ENCODE peak calls at places on chromosome 20, in four cellular contexts. T is B cell, I is AG09319, J is A549. S is an unnamed sample.

GRCh38 chr20:58366866-58367265 is 22.2 kb upstream of the VAPB start:
- DNase-seq in J (no peak), I (no peak), T (no peak), S (no peak)

GRCh38 chr20:8094415-8094818 is 37.6 kb upstream of the PLCB1 start:
- DNase-seq in I (no peak), T (no peak), J (no peak), S (no peak)

GRCh38 chr20:29740601-29740950 is 1516.9 kb upstream of the DEFB115 start:
- DNase-seq in I (no peak), J (no peak), T (no peak), S (no peak)

GRCh38 chr20:10537850-10538480 is 102.9 kb downstream of the SLX4IP start:
- DNase-seq in J (no peak), I (no peak), T (no peak), S (no peak)

GRCh38 chr20:53672484-53673129 is 79.0 kb upstream of the ZNF217 start:
- DNase-seq in T (no peak), I (no peak), J (no peak), S (no peak)

GRCh38 chr20:35663813-35664543 is 722 bp downstream of the CPNE1 start:
- DNase-seq in T (peak), J (peak), I (no peak), S (peak)

GRCh38 chr20:36951198-36951976 is at the start of gene SAMHD1:
- DNase-seq in I (peak), J (peak), T (peak), S (peak)

GRCh38 chr20:17875106-17875980 is 93.3 kb downstream of the SNX5 start:
- DNase-seq in T (no peak), J (no peak), I (peak), S (no peak)

GRCh38 chr20:14667241-14667640 is 329.8 kb upstream of the FLRT3 start:
- DNase-seq in J (no peak), T (no peak), I (no peak), S (no peak)

GRCh38 chr20:5844063-5844681 is 94.0 kb downstream of the SHLD1 start:
- DNase-seq in T (no peak), I (no peak), J (peak), S (no peak)

GRCh38 chr20:4036351-4036750 is 21.0 kb upstream of the RNF24 start:
- DNase-seq in I (no peak), T (no peak), J (no peak), S (no peak)

GRCh38 chr20:32354592-32355416 is 3.3 kb upstream of the ASXL1 start:
- DNase-seq in T (no peak), I (no peak), J (peak), S (no peak)

GRCh38 chr20:25584905-25585704 is at the start of gene NINL:
- DNase-seq in I (no peak), J (peak), T (peak), S (peak)

GRCh38 chr20:10565922-10566897 is 107.6 kb downstream of the JAG1 start:
- DNase-seq in J (no peak), I (no peak), T (no peak), S (no peak)

GRCh38 chr20:53751394-53752368 is 158.0 kb upstream of the ZNF217 start:
- DNase-seq in I (no peak), T (peak), J (no peak), S (no peak)

GRCh38 chr20:36644713-36645109 is 1.3 kb downstream of the SLA2 start:
- DNase-seq in T (no peak), I (no peak), J (no peak), S (no peak)

GRCh38 chr20:37737806-37738442 is 44.1 kb downstream of the CTNNBL1 start:
- DNase-seq in I (no peak), J (no peak), T (peak), S (no peak)

GRCh38 chr20:2652724-2653510 is 485 bp downstream of the NOP56 start:
- DNase-seq in J (no peak), I (no peak), T (no peak), S (peak)

GRCh38 chr20:20781029-20781428 is 68.6 kb upstream of the RALGAPA2 start:
- DNase-seq in I (no peak), J (no peak), T (no peak), S (no peak)

GRCh38 chr20:32488066-32488838 is 96.9 kb downstream of the NOL4L start:
- DNase-seq in J (no peak), I (no peak), T (no peak), S (no peak)

GRCh38 chr20:58670659-58671058 is 19.6 kb downstream of the STX16 start:
- DNase-seq in I (no peak), J (no peak), T (no peak), S (no peak)

GRCh38 chr20:42907730-42908129 is 282.0 kb downstream of the PTPRT start:
- DNase-seq in J (no peak), I (no peak), T (no peak), S (no peak)

GRCh38 chr20:17680836-17681740 is 954 bp downstream of the RRBP1 start:
- DNase-seq in J (peak), T (peak), I (peak), S (peak)

GRCh38 chr20:50850721-50851286 is 55.9 kb downstream of the BCAS4 start:
- DNase-seq in I (no peak), T (no peak), J (no peak), S (no peak)
- TF ChIP-seq CTCF in I (no peak), T (no peak), J (no peak), S (no peak)

DNA sequence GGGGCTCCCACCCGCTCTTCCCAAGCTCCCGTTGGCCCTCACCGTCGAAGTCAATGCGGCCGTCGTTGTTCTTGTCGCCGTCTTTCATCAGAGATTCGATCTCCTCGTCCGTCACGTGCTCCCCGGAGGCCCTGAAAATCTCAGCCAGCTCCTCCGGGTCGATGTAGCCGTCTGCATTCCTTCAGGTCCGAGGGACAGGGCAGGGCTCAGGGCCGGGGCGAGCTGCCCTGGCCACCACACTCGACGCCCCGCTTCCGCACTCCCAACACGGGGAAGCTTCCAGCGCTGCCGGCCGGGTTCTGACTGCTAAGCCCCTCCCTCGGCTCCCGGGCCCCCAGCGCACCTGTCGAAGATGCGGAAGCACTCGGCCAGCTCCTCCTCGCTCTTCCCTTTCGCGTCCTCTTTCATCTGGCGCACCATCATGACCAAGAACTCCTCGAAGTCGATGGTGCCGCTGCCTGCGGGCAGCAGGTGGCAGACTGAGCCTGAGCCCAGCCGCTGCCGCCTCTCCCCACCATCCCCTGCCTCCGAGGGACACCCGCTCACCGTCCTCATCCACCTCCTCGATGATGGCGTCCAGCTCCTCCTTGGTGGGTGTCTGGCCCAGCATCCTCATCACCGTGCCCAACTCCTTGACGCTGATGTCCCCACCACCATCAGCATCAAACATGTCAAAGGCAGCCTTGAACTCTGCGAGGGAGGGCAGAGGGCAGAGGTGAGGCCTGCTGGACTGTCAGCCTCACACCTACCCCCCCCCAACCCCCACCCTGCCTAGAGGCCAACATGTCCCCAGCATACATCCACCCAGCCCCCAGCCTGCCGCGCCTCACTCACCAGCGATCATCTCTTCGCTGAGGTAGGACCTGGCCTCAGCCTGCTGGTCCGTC is 2.9 kb downstream of the TNNC2 start:
- DNase-seq in I (no peak), J (no peak), T (peak), S (peak)
- TF ChIP-seq CTCF in I (peak), J (no peak), T (no peak), S (peak)

DNA sequence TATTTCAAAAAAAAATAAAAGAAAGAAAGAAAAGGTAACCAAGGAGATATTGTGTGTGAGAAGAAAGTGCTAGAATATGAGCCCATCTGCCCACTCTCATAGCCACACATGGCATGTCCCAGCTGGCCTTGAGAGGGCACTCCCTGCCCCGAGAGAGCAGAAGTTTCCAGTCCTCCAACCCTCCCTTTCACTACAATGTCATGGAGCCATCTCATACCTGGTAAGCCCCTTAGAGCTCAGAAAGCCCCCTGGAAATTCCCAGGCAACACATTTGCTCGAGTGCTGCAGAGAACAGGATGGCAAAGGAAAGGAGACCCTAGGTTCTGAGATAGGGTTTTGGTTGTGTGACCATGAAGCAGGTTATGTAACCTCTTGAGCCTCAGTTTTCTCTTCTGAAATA is 75.8 kb upstream of the RIN2 start:
- DNase-seq in J (no peak), T (no peak), I (no peak), S (no peak)
- TF ChIP-seq CTCF in J (no peak), T (no peak), I (no peak), S (no peak)

GRCh38 chr20:44228465-44229258 is 18.1 kb upstream of the OSER1 start:
- DNase-seq in I (no peak), T (no peak), J (no peak), S (no peak)
- TF ChIP-seq CTCF in I (no peak), T (no peak), J (no peak), S (no peak)

GRCh38 chr20:33908351-33908750 is 85.4 kb upstream of the RALY start:
- DNase-seq in I (no peak), J (no peak), T (no peak), S (no peak)
- TF ChIP-seq CTCF in I (no peak), J (no peak), T (no peak), S (no peak)

GRCh38 chr20:45445805-45446562 is 23.6 kb upstream of the WFDC2 start:
- DNase-seq in J (peak), I (no peak), T (no peak), S (peak)
- TF ChIP-seq CTCF in J (peak), I (peak), T (peak), S (peak)

DNA sequence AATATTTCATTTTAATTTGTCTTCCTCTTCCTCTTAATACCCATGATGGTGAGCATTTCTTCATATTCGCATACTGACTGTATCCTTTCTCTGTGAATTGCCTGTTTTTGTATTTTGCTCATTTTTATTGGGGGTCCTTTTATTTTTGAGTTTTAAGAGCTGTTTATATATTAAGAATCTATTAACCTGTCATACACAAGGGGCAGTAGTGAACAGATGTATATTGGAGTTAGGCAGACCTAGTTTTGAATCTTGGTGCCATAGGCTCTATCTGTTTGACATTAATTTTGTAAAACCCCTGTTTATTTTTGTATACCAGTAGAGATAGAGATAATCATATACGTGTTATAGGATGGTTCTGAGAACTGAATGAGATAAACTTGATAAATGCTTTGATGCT is 3.1 kb upstream of the WFDC5 start:
- DNase-seq in I (no peak), J (no peak), T (no peak), S (no peak)
- TF ChIP-seq CTCF in I (no peak), J (no peak), T (no peak), S (no peak)

GRCh38 chr20:13428684-13429083 is 207.6 kb downstream of the ISM1 start:
- DNase-seq in I (no peak), T (no peak), J (no peak), S (no peak)

GRCh38 chr20:13425401-13425800 is 204.3 kb downstream of the ISM1 start:
- DNase-seq in I (no peak), T (no peak), J (no peak), S (no peak)

GRCh38 chr20:13423472-13424173 is 202.5 kb downstream of the ISM1 start:
- DNase-seq in J (no peak), T (no peak), I (no peak), S (no peak)

GRCh38 chr20:13424174-13424833 is 203.2 kb downstream of the ISM1 start:
- DNase-seq in T (no peak), J (no peak), I (no peak), S (no peak)

GRCh38 chr20:13426870-13427269 is 205.8 kb downstream of the ISM1 start:
- DNase-seq in I (no peak), T (no peak), J (no peak), S (no peak)
- TF ChIP-seq CTCF in I (no peak), T (no peak), J (no peak), S (no peak)

GRCh38 chr20:47782920-47783552 is 2.2 kb downstream of the SULF2 start:
- DNase-seq in I (no peak), J (peak), T (no peak), S (no peak)
- TF ChIP-seq CTCF in I (no peak), J (no peak), T (no peak), S (no peak)

DNA sequence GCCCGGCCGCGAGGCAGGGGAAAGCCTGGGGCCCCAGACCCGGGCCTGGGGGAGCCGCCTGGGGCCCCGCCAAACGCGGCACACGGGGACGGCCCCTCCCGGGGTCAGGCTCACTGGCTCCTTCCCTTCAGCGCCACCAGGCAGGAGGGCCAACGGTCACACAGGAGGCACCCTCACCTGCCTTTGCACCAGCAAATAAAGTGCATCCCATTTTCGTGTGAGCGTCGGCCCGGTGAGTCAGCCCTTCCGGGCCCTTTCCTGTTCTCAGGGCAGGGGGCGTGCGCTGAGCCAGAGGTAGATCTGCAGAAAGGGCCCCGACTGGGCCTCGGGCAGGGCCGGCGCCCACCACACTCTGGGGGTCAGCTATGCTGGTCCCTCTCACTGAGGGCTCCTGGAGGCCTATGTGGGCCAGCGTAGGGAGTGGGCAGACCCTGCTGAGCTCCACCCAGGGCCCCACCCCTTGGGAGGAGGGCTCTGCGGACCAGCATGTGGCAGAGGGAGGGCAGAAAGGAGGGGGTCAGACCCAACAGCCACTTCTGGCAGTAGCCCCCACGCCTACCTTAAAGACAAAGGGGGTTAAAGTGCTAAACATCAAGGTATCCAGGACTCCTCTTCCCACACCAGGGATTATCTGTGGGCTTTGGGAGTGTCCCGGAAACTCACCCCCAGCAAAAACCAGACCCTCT is 931 bp upstream of the UCKL1 start:
- DNase-seq in T (peak), J (peak), I (no peak), S (peak)
- TF ChIP-seq CTCF in T (no peak), J (no peak), I (peak), S (peak)

S was measured in progenitor cell of endocrine pancreas.